ENCODE peak calls at places on chromosomes 11 and 22, in six cellular contexts. S, G, E, W, Q and J are unnamed samples. For H3K4me1 and H3K9me3, the result is how much of the 10 kb centered on the place peaks cover.

GRCh38 chr22:44341431-44342346 is 28.9 kb upstream of the SHISAL1 start:
- DNase-seq in W (no peak), Q (peak), E (no peak), S (no peak), G (peak), J (no peak)

GRCh38 chr11:77065878-77066228 is 918 bp upstream of the CAPN5 start:
- DNase-seq in S (no peak), Q (peak), W (no peak), E (peak), G (no peak), J (no peak)

GRCh38 chr11:110830344-110831141 is 118.3 kb upstream of the ARHGAP20 start:
- DNase-seq in Q (peak), S (no peak), W (no peak), G (no peak), E (no peak), J (no peak)

GRCh38 chr11:117319214-117319840 is 3.3 kb upstream of the BACE1 start:
- DNase-seq in E (no peak), W (no peak), G (no peak), Q (peak), S (no peak), J (no peak)

GRCh38 chr11:96827164-96827563 is 437.4 kb downstream of the JRKL start:
- DNase-seq in G (no peak), Q (peak), E (peak), S (no peak), W (no peak), J (peak)

GRCh38 chr11:103488021-103488420 is 378.8 kb downstream of the DYNC2H1 start:
- DNase-seq in G (no peak), S (peak), Q (peak), E (no peak), W (no peak), J (no peak)

GRCh38 chr11:116224154-116224888 is 548.5 kb downstream of the BUD13 start:
- DNase-seq in W (no peak), E (peak), S (no peak), Q (peak), G (peak), J (peak)

GRCh38 chr11:105838668-105839403 is 183.2 kb downstream of the MSANTD4 start:
- DNase-seq in E (no peak), S (peak), Q (peak), W (no peak), G (no peak), J (no peak)

GRCh38 chr11:83865636-83866461 is 579.7 kb upstream of the CCDC90B start:
- DNase-seq in E (peak), G (no peak), Q (peak), W (no peak), S (peak), J (peak)

GRCh38 chr11:122494171-122494570 is 161.4 kb upstream of the UBASH3B start:
- DNase-seq in S (peak), G (no peak), E (no peak), Q (peak), W (no peak), J (no peak)

GRCh38 chr11:78350646-78351165 is 66.9 kb downstream of the GAB2 start:
- DNase-seq in S (no peak), E (peak), W (no peak), Q (peak), G (no peak), J (no peak)

GRCh38 chr11:77072851-77073327 is 6.1 kb downstream of the CAPN5 start:
- DNase-seq in E (peak), Q (no peak), S (no peak), G (peak), W (no peak), J (no peak)

GRCh38 chr11:75270896-75271415 is 30.4 kb downstream of the TPBGL start:
- DNase-seq in G (no peak), S (no peak), W (no peak), Q (no peak), E (peak), J (peak)

GRCh38 chr22:42978453-42979103 is 36.4 kb downstream of the PACSIN2 start:
- DNase-seq in E (no peak), G (no peak), S (peak), Q (peak), W (no peak), J (no peak)

GRCh38 chr11:68337399-68337835 is 25.0 kb downstream of the LRP5 start:
- DNase-seq in W (no peak), Q (no peak), S (peak), G (no peak), E (no peak), J (no peak)

GRCh38 chr11:3840289-3840869 is 380 bp downstream of the RHOG start:
- DNase-seq in E (no peak), W (peak), Q (no peak), S (no peak), G (no peak), J (no peak)

GRCh38 chr11:122659676-122660571 is 4.4 kb downstream of the UBASH3B start:
- DNase-seq in G (no peak), W (no peak), Q (no peak), E (no peak), S (no peak), J (no peak)

DNA sequence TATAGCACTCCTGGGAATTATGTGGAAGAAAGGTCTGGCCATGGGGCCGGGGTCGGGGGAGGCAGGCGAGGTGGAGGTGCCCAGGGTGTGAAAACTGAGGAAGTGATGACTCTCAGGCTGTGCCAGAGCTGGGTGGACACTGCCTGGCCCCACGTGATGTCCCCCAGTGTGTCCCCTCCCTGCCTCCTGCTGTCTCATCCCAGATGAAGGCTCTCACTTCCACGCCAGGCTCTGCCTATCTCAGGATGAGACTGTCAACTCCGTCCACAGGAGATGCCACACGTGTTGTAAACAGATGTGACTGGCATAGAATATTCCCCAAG is 51.4 kb downstream of the RPS6KA4 start:
- DNase-seq in Q (no peak), E (no peak), S (no peak), W (no peak), G (no peak), J (no peak)
- H3K4me1 ChIP-seq in Q (under half), E (under half), S (under half), W (under half), G (under half), J (under half)

GRCh38 chr11:44271286-44271685 is 38.7 kb downstream of the ALX4 start:
- DNase-seq in E (no peak), G (no peak), S (no peak), Q (no peak), W (no peak), J (no peak)

GRCh38 chr11:44268073-44268806 is 41.7 kb downstream of the ALX4 start:
- DNase-seq in Q (no peak), S (no peak), E (no peak), W (no peak), G (no peak), J (no peak)

GRCh38 chr11:44268807-44269080 is 41.2 kb downstream of the ALX4 start:
- DNase-seq in G (no peak), W (no peak), Q (no peak), E (no peak), S (no peak), J (no peak)

GRCh38 chr11:44270403-44271192 is 39.3 kb downstream of the ALX4 start:
- DNase-seq in Q (no peak), G (no peak), E (no peak), W (no peak), S (no peak), J (no peak)

DNA sequence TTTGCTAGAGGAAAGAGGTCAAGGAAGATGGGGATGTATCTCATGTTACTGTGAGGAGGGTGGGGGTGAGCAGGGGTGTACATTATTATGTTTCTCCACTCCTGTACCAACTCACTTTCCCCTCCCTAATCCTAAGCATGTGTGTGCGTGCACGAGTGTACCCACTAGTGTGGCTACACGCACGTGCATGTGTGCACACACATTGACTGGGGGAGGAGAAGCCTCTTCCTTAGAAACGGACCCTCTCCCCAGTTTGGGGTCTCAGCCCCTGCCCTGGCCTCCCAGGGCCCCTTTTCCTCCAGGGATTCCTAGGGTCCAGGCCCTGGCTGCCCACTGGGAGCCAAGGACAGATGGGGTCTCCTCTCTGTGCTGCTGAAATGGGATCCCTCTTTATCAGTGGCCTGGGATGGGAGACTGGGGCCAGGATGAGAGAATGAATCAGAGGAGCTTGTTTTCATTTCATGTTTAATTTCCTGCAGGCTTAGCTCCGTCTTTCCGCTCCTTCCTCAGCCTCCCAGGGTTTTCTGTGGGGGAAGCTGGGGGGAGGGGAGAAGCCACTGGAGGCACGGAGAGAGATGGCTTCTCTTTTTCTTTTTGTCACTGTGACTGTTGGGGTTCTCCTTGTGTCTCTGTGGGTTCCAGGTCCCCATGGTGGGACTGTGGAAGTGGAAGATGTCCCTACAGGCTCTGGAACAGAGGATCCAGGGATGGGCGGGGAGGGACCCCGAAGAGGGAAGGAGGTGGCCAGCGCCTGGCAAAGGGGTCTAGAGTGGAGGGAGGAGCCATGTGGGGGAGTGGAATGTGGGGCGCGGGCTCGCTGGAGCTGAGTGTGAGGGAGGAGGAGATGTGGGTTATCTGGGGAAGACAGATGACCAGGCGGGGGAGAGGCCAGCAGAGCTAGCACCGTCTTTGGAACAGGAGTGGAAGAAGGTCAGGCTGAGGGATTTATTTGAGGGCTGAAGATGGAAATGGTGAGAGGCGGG is 40.3 kb downstream of the ALX4 start:
- DNase-seq in W (no peak), S (no peak), Q (peak), G (no peak), E (no peak), J (no peak)
- H3K4me3 ChIP-seq in W (no peak), S (no peak), Q (no peak), G (no peak), E (no peak), J (no peak)

DNA sequence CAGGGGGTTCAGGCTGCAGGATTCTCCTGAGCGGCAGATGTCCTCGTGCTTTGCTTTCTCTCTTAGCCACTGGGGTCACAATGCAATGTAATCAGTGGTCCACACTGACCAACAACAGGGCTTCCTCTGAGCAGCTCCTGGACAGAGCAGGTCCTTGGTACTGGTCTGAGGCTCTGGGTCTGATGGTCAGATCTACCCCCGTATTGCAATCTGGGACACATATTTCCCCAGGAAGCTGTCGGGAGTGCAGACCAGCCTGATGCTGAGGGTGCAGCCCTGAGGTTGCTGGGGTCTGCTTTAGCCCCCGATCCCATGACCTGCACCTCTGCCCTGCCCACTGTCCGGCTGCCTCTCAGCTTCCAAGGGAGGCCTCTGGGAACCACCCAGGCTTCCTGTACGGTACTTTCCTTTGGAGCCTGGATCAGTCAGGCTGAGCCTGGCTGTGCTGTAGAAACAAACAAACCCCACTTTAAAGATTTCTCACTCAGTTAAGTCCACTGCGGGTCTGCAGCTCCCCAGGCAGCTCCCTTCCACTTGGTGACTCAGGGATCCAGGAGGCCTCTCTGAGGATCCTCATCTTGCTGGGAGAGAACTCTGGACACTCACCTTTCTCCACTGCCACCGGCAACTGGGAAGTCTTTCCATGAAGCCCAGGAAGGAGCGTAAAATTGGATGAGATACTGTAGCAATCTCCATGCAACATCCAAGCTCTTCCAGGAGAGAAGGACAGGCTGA is 1046.6 kb downstream of the TBC1D22A start:
- DNase-seq in Q (no peak), W (no peak), G (no peak), S (no peak), E (no peak), J (no peak)
- H3K9me3 ChIP-seq in Q (under half), W (under half), G (under half), S (under half), E (under half), J (under half)

GRCh38 chr11:102116453-102117205 is 6.4 kb downstream of the YAP1 start:
- DNase-seq in G (no peak), S (no peak), Q (peak), W (no peak), E (no peak), J (no peak)
- H3K4me1 ChIP-seq in G (half or more), S (under half), Q (under half), W (under half), E (under half), J (under half)

GRCh38 chr22:17132112-17132511 is 11.0 kb upstream of the TMEM121B start:
- DNase-seq in E (no peak), W (no peak), S (no peak), Q (no peak), G (no peak), J (no peak)
- H3K4me3 ChIP-seq in E (no peak), W (no peak), S (no peak), Q (no peak), G (no peak), J (no peak)